ENCODE peak calls at places on chromosome 19, in five cellular contexts. W is IMR-90, C is transverse colon, G is NB4, S is uterus. H is an unnamed sample.

GRCh38 chr19:35044317-35045117 is 3.0 kb downstream of the HPN start:
- DNase-seq in W (peak; percentile 43), C (peak; percentile 62), G (peak; percentile 54), S (peak; percentile 50), H (peak; percentile 68)

GRCh38 chr19:42313096-42313839 is at the start of gene TMEM145:
- DNase-seq in W (peak; percentile 52), C (peak; percentile 41), G (peak; percentile 55), S (no peak), H (peak; percentile 52)

GRCh38 chr19:13892885-13893284 is 13.0 kb downstream of the BRME1 start:
- DNase-seq in W (no peak), C (no peak), G (no peak), S (no peak), H (no peak)

GRCh38 chr19:14072535-14073231 is at the start of gene MISP3:
- DNase-seq in W (no peak), C (peak; percentile 92), G (peak; percentile 54), S (peak; percentile 35), H (peak; percentile 67)

GRCh38 chr19:44722131-44723121 is 23.5 kb downstream of the CEACAM16 start:
- DNase-seq in W (no peak), C (no peak), G (peak; percentile 91), S (no peak), H (no peak)

GRCh38 chr19:53906211-53907192 is 2.6 kb upstream of the CACNG7 start:
- DNase-seq in W (no peak), C (peak; percentile 36), G (peak; percentile 31), S (peak; percentile 26), H (peak; percentile 62)

GRCh38 chr19:56946164-56946563 is 105.6 kb upstream of the PEG3 start:
- DNase-seq in W (no peak), C (no peak), G (no peak), S (no peak), H (no peak)

GRCh38 chr19:43776285-43776684 is 4.5 kb downstream of the KCNN4 start:
- DNase-seq in W (no peak), C (no peak), G (no peak), S (no peak), H (no peak)

GRCh38 chr19:58227964-58228583 is 640 bp upstream of the ZNF544 start:
- DNase-seq in W (no peak), C (no peak), G (peak; percentile 18), S (no peak), H (no peak)

GRCh38 chr19:41521860-41522555 is 54.0 kb upstream of the CEACAM21 start:
- DNase-seq in W (no peak), C (no peak), G (peak; percentile 31), S (no peak), H (no peak)

GRCh38 chr19:47520839-47521238 is 6.0 kb upstream of the NAPA start:
- DNase-seq in W (no peak), C (no peak), G (no peak), S (no peak), H (no peak)

GRCh38 chr19:47518139-47518538 is 3.3 kb upstream of the NAPA start:
- DNase-seq in W (no peak), C (peak; percentile 40), G (peak; percentile 89), S (no peak), H (no peak)

GRCh38 chr19:47521473-47522180 is 6.8 kb upstream of the NAPA start:
- DNase-seq in W (no peak), C (no peak), G (no peak), S (no peak), H (no peak)

GRCh38 chr19:47518854-47519253 is 4.0 kb upstream of the NAPA start:
- DNase-seq in W (no peak), C (no peak), G (no peak), S (no peak), H (no peak)

GRCh38 chr19:47520343-47520806 is 5.5 kb upstream of the NAPA start:
- DNase-seq in W (no peak), C (no peak), G (peak; percentile 58), S (no peak), H (no peak)
- TF ChIP-seq POLR2A in W (no peak), C (no peak), G (no peak), S (no peak), H (no peak)

GRCh38 chr19:11154683-11155047 is 917 bp downstream of the SPC24 start:
- DNase-seq in W (no peak), C (no peak), G (no peak), S (no peak), H (peak; percentile 62)

GRCh38 chr19:11151181-11151580 is 4.4 kb downstream of the SPC24 start:
- DNase-seq in W (no peak), C (no peak), G (no peak), S (no peak), H (no peak)

GRCh38 chr19:11159598-11160001 is 4.0 kb upstream of the SPC24 start:
- DNase-seq in W (peak; percentile 41), C (no peak), G (no peak), S (peak; percentile 76), H (no peak)

GRCh38 chr19:11152318-11153062 is 3.1 kb downstream of the SPC24 start:
- DNase-seq in W (peak; percentile 78), C (peak; percentile 65), G (no peak), S (peak; percentile 87), H (no peak)

DNA sequence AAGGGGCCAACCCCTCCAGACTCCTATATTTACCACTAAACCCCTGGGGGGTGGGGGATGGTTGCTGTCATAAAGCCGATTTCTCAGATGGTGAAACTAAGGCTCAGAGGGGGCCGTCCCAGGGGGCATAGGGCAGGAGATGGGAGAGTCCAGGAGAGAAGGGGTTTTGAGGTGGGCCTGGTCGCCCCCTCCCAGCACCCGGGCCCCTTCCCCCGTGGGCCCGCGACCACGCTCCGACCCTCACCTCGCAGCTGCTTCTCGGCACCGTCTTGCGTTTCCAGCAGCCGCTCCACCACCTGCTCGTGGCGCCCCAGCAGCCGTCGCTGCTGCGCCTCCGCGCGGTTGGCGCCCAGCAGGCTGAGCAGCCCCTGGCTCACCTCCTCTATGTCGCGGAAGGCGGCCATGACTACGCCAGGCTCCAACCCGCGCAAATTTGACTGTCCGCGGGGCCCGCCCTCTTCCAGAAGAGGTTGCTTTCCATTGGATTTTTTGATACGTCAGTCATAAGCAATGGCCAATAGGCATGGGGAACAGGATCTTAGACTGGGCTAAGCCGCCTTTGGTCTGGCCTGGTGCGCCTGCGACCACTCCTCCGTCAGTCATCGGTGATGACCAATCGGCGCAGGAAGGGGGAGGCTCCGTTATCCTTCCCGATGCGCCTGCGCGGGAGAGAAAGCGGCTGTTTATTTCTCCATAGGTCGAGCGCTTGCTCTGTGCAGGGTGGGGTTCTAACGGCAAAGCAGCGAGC is at the start of gene SPC24:
- DNase-seq in W (peak; percentile 99), C (peak; percentile 95), G (peak; percentile 99), S (peak; percentile 94), H (peak; percentile 99)
- TF ChIP-seq POLR2A in W (peak; percentile 35), C (no peak), G (peak; percentile 78), S (peak; percentile 45), H (peak; percentile 95)

DNA sequence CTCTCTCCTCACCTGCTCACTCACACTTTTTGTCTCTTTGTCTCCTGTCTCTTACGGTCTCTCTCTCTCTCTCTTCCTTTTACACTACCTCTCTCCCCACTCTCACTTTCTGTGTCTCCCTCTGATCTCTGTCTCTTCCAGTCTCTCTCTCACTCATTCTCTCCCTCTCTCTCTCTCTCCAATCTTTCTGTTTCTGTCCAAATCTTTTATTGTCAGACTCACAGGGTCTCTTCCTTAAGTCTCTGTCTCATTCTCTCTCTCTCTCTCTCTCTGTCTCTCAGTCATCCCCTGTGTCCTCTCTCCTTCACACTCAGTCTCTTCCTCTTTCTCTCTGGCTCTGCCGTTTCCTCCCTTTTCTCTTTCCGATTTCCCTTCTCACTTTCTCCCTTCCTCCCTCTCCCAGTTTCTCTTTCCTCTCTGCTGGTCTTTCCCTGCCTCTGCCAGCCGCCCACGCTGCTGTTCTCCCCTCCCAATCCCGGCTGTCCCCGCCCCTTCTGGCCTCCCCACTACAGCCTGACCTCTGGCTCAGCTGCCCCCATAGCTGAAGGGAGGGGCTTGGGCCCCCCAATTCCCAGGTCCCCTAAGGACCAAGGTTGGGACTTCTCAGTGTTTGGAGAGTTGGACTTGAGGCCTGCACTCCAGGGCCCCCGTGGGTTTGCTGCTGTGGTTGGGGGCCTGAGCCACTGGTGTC is at the start of gene PLEKHA4:
- DNase-seq in W (peak; percentile 49), C (peak; percentile 49), G (no peak), S (peak; percentile 89), H (no peak)
- TF ChIP-seq POLR2A in W (peak; percentile 62), C (no peak), G (no peak), S (peak; percentile 66), H (no peak)

DNA sequence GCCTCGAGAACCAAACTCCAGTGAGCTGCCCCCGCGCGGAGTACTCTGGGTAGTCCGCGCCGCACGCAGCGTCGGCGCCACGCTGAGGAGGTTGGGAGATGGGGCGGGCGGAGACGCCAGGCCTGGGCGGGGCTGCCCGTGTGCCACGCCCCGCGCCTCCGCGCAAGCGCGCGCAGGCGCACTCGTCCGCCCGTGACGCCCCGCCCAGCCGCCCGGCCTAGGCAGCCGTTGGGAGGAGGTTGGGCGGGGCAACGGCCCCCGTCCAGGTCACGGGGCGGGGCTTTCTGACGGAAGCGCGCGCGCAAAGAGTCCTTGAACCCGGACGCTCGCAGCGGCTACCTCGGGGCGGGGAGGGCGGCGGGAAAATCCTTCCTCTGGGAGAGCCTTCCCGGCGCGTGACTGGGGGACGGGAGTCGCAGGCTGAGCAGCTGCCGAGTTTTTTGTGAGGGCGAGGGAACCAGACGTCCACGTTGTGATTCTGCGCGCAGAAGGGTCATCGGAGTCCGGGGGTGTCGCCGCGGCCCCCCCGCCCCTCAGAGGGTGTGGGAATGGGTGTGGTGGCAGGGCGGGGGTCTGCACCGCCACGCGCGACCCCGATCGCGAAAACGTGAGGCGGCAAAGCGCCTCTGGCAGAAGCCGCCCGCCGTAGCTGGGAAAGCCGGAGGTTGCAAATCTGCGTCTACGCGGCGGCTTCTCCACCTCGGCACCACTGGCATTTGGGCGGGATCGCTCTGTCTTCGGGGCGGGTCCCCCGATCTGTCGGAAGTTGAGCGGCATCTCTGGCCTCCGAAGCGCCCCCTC is at the start of gene MED26:
- DNase-seq in W (peak; percentile 90), C (peak; percentile 97), G (peak; percentile 91), S (peak; percentile 95), H (peak; percentile 98)
- TF ChIP-seq POLR2A in W (peak; percentile 94), C (peak; percentile 86), G (peak; percentile 78), S (peak; percentile 67), H (peak; percentile 82)

GRCh38 chr19:1027953-1028902 is 1.8 kb downstream of the CNN2 start:
- DNase-seq in W (peak; percentile 95), C (peak; percentile 84), G (peak; percentile 76), S (peak; percentile 75), H (peak; percentile 52)
- TF ChIP-seq POLR2A in W (no peak), C (peak; percentile 56), G (no peak), S (peak; percentile 17), H (no peak)

GRCh38 chr19:20482721-20483120 is 82.9 kb downstream of the ZNF737 start:
- DNase-seq in W (no peak), C (no peak), G (no peak), S (no peak), H (no peak)

GRCh38 chr19:20478936-20479335 is 86.6 kb downstream of the ZNF737 start:
- DNase-seq in W (no peak), C (no peak), G (peak; percentile 1), S (no peak), H (no peak)

DNA sequence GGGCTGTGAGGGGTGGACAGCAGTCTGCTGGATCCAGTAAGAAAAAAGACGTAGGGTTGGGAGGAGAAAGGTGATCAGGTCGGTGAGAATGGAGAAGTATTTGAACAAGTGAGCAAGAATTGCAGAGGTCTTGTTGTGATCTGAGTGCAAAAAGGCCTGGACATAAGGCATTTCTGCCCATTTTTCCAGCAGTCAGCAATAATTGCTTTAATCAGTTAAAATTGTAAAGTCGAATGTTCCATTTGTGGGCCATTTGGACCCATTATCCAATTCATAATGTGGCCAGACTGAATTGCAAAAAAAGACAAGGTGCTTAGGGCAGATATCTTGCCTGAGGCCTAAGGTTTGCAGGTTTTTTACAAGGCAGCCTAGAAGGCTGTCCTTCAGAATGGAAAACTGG is 86.1 kb downstream of the ZNF737 start:
- DNase-seq in W (no peak), C (no peak), G (no peak), S (no peak), H (no peak)
- TF ChIP-seq POLR2A in W (no peak), C (no peak), G (no peak), S (no peak), H (no peak)

H was measured in erythroblast.